ENCODE peak calls at places on chromosomes 3 and 15, in four cellular contexts. B is T-helper 17 cell; Y is EL; I is CD4-positive, alpha-beta T cell. O is an unnamed sample.

GRCh38 chr15:29636921-29637320 is 185.3 kb downstream of the TJP1 start:
- DNase-seq in I (no peak), Y (no peak), B (no peak), O (no peak)

GRCh38 chr3:171494457-171495109 is 34.4 kb upstream of the TNIK start:
- DNase-seq in Y (no peak), B (no peak), I (no peak), O (no peak)

GRCh38 chr3:37537914-37538691 is 323.6 kb upstream of the CTDSPL start:
- DNase-seq in I (no peak), Y (no peak), B (no peak), O (no peak)

GRCh38 chr3:125602752-125603649 is 7.7 kb upstream of the OSBPL11 start:
- DNase-seq in I (no peak), Y (peak; percentile 56), B (no peak), O (no peak)

GRCh38 chr3:6781103-6781502 is 79.8 kb upstream of the GRM7 start:
- DNase-seq in B (no peak), Y (no peak), I (no peak), O (no peak)

GRCh38 chr3:33061782-33062181 is 35.2 kb downstream of the GLB1 start:
- DNase-seq in I (no peak), B (no peak), Y (peak; percentile 36), O (no peak)

GRCh38 chr3:148158210-148158609 is 539.5 kb upstream of the AGTR1 start:
- DNase-seq in I (no peak), B (no peak), Y (peak; percentile 71), O (no peak)

GRCh38 chr3:110164632-110165240 is 827.4 kb upstream of the DPPA4 start:
- DNase-seq in B (no peak), I (no peak), Y (no peak), O (no peak)

GRCh38 chr15:45393851-45394250 is 15.5 kb upstream of the GATM start:
- DNase-seq in B (no peak), Y (no peak), I (no peak), O (no peak)

GRCh38 chr15:69160976-69161877 is 792 bp downstream of the GLCE start:
- DNase-seq in B (peak; percentile 11), Y (peak; percentile 45), I (peak; percentile 11), O (peak; percentile 11)

GRCh38 chr15:31302778-31303433 is 23.7 kb upstream of the KLF13 start:
- DNase-seq in I (no peak), Y (no peak), B (no peak), O (peak; percentile 8)

GRCh38 chr3:161372321-161373260 is 1.3 kb upstream of the SPTSSB start:
- DNase-seq in B (no peak), Y (peak; percentile 34), I (no peak), O (peak; percentile 9)

GRCh38 chr15:100350434-100351226 is 8.9 kb upstream of the ADAMTS17 start:
- DNase-seq in I (no peak), B (no peak), Y (peak; percentile 34), O (no peak)

GRCh38 chr15:27686376-27686775 is 412.7 kb downstream of the OCA2 start:
- DNase-seq in Y (no peak), I (no peak), B (no peak), O (no peak)

GRCh38 chr3:138066383-138066782 is 49.0 kb downstream of the DZIP1L start:
- DNase-seq in I (no peak), Y (no peak), B (no peak), O (no peak)

GRCh38 chr3:183481582-183481981 is 53.2 kb upstream of the MCF2L2 start:
- DNase-seq in B (no peak), Y (no peak), I (no peak), O (no peak)

GRCh38 chr15:89657691-89658200 is 2.5 kb upstream of the KIF7 start:
- DNase-seq in B (no peak), Y (no peak), I (no peak), O (no peak)

GRCh38 chr15:58441376-58442070 is 9.7 kb downstream of the LIPC start:
- DNase-seq in Y (peak; percentile 81), I (no peak), B (no peak), O (no peak)

GRCh38 chr15:62894322-62895085 is 148.0 kb upstream of the TPM1 start:
- DNase-seq in B (no peak), I (no peak), Y (peak; percentile 39), O (no peak)

GRCh38 chr3:127339943-127340861 is 52.4 kb upstream of the PRR20G start:
- DNase-seq in I (no peak), B (no peak), Y (no peak), O (no peak)

GRCh38 chr3:78659386-78659987 is 1108.3 kb downstream of the ROBO1 start:
- DNase-seq in Y (peak; percentile 48), I (no peak), B (no peak), O (no peak)

GRCh38 chr3:123285066-123285465 is 83.3 kb downstream of the SEC22A start:
- DNase-seq in Y (peak; percentile 31), I (no peak), B (no peak), O (no peak)

GRCh38 chr3:128094295-128095151 is 29.1 kb downstream of the RUVBL1 start:
- DNase-seq in B (no peak), I (no peak), Y (peak; percentile 52), O (no peak)

GRCh38 chr3:50008931-50009330 is 69.0 kb downstream of the RBM6 start:
- DNase-seq in I (no peak), B (no peak), Y (peak; percentile 55), O (no peak)

GRCh38 chr3:9638147-9638546 is 11.2 kb upstream of the MTMR14 start:
- DNase-seq in Y (no peak), B (no peak), I (no peak), O (no peak)

GRCh38 chr3:124373524-124373923 is 356.7 kb upstream of the UMPS start:
- DNase-seq in B (no peak), Y (no peak), I (no peak), O (no peak)

GRCh38 chr3:161057518-161057917 is 47.6 kb downstream of the B3GALNT1 start:
- DNase-seq in I (no peak), Y (no peak), B (no peak), O (no peak)

GRCh38 chr3:105786988-105787387 is 81.8 kb downstream of the CBLB start:
- DNase-seq in I (no peak), B (no peak), Y (no peak), O (no peak)

GRCh38 chr15:75827691-75828090 is 15.6 kb upstream of the UBE2Q2 start:
- DNase-seq in Y (no peak), B (no peak), I (no peak), O (no peak)

GRCh38 chr15:70530503-70530902 is 232.9 kb downstream of the UACA start:
- DNase-seq in I (no peak), Y (no peak), B (no peak), O (no peak)

GRCh38 chr3:104190681-104191080 is 1176.0 kb upstream of the ALCAM start:
- DNase-seq in I (no peak), Y (peak; percentile 37), B (no peak), O (no peak)

GRCh38 chr3:181105636-181106035 is 116.1 kb upstream of the DNAJC19 start:
- DNase-seq in I (no peak), B (no peak), Y (no peak), O (no peak)

GRCh38 chr15:62907275-62907674 is 135.3 kb upstream of the TPM1 start:
- DNase-seq in Y (no peak), B (no peak), I (no peak), O (no peak)

GRCh38 chr3:186049001-186049400 is 59.9 kb downstream of the ETV5 start:
- DNase-seq in Y (no peak), B (no peak), I (no peak), O (no peak)

GRCh38 chr15:99961011-99961441 is 227.8 kb upstream of the LYSMD4 start:
- DNase-seq in Y (no peak), I (no peak), B (no peak), O (no peak)

GRCh38 chr3:70096376-70097055 is 97.0 kb downstream of the SAMMSON start:
- DNase-seq in I (no peak), B (no peak), Y (no peak), O (no peak)

O was measured in memory B cell.